ENCODE peak calls at places on chromosomes 5 and 9, in eight cellular contexts. Y, Z, H, T, A, E, P and K are unnamed samples.

GRCh38 chr9:97803167-97804058 is 49.6 kb upstream of the FOXE1 start:
- DNase-seq in E (peak; percentile 62), P (peak; percentile 77), Z (peak; percentile 9), H (peak; percentile 88), T (peak; percentile 74), Y (peak; percentile 92), A (no peak), K (peak; percentile 44)

GRCh38 chr5:149737355-149737754 is 7.2 kb downstream of the PPARGC1B start:
- DNase-seq in E (no peak), T (no peak), P (no peak), Z (no peak), A (no peak), Y (no peak), H (no peak), K (no peak)

GRCh38 chr9:107667269-107667681 is 177.7 kb upstream of the KLF4 start:
- DNase-seq in Z (no peak), H (no peak), E (no peak), Y (no peak), T (no peak), P (no peak), A (no peak), K (no peak)

GRCh38 chr9:134802201-134802795 is 78.3 kb upstream of the FCN2 start:
- DNase-seq in E (no peak), H (no peak), A (no peak), T (no peak), Y (no peak), P (no peak), Z (no peak), K (no peak)

GRCh38 chr9:4090491-4090890 is 209.4 kb downstream of the GLIS3 start:
- DNase-seq in Y (no peak), P (no peak), E (no peak), T (no peak), Z (no peak), H (no peak), A (no peak), K (no peak)

GRCh38 chr5:53032188-53032587 is 43.0 kb downstream of the ITGA2 start:
- DNase-seq in H (no peak), T (no peak), Y (no peak), Z (no peak), P (no peak), A (no peak), E (no peak), K (no peak)

GRCh38 chr9:134554750-134555655 is 86.6 kb upstream of the COL5A1 start:
- DNase-seq in P (no peak), A (peak; percentile 46), E (no peak), H (no peak), Z (no peak), T (no peak), Y (no peak), K (no peak)

GRCh38 chr5:77590347-77590746 is 48.2 kb downstream of the OTP start:
- DNase-seq in Y (peak; percentile 22), A (no peak), H (no peak), P (no peak), E (no peak), Z (no peak), T (no peak), K (no peak)

GRCh38 chr5:154276932-154277331 is 86.4 kb downstream of the GALNT10 start:
- DNase-seq in A (peak; percentile 87), P (peak; percentile 30), Y (no peak), H (no peak), Z (peak; percentile 88), E (no peak), T (peak; percentile 43), K (no peak)

GRCh38 chr9:74777136-74777879 is 110.4 kb downstream of the TRPM6 start:
- DNase-seq in E (peak; percentile 49), Z (peak; percentile 57), A (peak; percentile 26), T (peak; percentile 76), H (peak; percentile 69), Y (peak; percentile 51), P (peak; percentile 73), K (no peak)

GRCh38 chr9:131276107-131276888 is at the start of gene FAM78A:
- DNase-seq in T (no peak), P (peak; percentile 57), Z (no peak), E (peak; percentile 55), Y (no peak), H (peak; percentile 57), A (no peak), K (no peak)

DNA sequence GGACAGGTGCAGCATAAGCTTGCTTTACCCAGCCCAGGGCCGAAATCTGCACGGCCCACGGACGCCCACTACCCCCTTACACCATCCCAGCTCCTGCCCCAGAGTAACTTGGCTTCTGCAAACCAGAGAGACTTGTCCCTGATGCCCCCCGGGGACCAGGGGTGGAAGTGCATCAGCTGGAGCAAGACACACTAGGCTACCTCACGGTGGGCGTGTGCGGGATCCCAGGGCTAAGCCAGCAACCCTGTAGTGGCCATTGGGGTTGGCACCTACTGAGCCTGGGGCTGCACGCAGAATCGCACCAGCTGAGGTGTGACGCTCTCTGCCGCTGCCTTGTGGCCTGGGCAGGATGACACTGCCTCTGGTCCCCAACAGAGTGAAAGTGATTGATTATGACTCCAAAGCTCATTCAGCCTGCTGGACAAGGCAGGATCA is 6.1 kb upstream of the ZNF79 start:
- DNase-seq in H (no peak), Z (no peak), P (no peak), A (no peak), E (peak; percentile 43), T (no peak), Y (peak; percentile 34), K (no peak)
- TF ChIP-seq CTCF in H (no peak), Z (peak; percentile 47), P (no peak), A (peak; percentile 25), E (peak; percentile 27), T (no peak), Y (peak; percentile 26), K (no peak)

DNA sequence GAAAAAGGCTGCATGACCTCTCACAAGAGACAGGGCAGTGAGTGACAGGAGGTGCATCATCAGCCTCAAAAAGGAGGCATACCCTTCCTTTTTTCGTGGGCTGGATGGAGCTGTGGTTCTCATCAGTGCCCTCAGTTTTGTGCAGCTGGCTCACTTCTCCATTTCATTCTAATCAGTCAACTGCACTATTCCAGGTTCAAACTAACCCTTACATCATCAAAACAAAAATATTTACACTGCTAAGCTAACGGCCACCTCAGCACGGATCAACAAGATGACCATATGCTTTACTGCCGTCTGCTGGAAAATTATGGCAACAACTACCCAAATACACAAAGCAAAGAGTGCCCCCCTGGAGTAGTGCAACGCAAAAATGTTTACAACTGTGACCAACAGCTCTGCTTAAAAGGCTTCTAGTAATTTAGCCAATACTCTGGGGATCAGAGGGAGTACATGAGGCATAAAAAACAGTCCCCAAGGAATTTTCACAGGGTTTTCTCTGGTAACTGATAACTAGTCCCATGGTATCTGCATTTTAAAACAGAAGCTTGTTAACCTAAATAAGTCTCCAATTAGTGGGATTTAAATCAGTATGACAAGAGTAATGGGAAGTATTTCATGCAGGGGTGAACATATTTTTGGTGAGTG is 10.8 kb downstream of the KCNV2 start:
- DNase-seq in A (peak; percentile 36), E (peak; percentile 17), Y (peak; percentile 22), P (no peak), Z (peak; percentile 68), T (no peak), H (no peak), K (peak; percentile 52)
- TF ChIP-seq CTCF in A (peak; percentile 68), E (peak; percentile 58), Y (peak; percentile 61), P (peak; percentile 29), Z (peak; percentile 86), T (peak; percentile 28), H (peak; percentile 49), K (peak; percentile 97)

GRCh38 chr9:111597852-111598729 is 1.4 kb downstream of the PTGR1 start:
- DNase-seq in A (no peak), Y (peak; percentile 68), Z (peak; percentile 53), E (peak; percentile 20), P (peak; percentile 71), T (peak; percentile 76), H (peak; percentile 69), K (no peak)
- TF ChIP-seq CTCF in A (peak; percentile 64), Y (peak; percentile 55), Z (peak; percentile 81), E (peak; percentile 42), P (peak; percentile 72), T (peak; percentile 76), H (peak; percentile 65), K (peak; percentile 69)

GRCh38 chr5:10201223-10201868 is 48.3 kb downstream of the ATPSCKMT start:
- DNase-seq in A (peak; percentile 11), H (no peak), P (no peak), E (no peak), T (no peak), Z (no peak), Y (no peak), K (no peak)
- TF ChIP-seq CTCF in A (peak; percentile 76), H (no peak), P (no peak), E (no peak), T (no peak), Z (peak; percentile 62), Y (no peak), K (peak; percentile 28)

DNA sequence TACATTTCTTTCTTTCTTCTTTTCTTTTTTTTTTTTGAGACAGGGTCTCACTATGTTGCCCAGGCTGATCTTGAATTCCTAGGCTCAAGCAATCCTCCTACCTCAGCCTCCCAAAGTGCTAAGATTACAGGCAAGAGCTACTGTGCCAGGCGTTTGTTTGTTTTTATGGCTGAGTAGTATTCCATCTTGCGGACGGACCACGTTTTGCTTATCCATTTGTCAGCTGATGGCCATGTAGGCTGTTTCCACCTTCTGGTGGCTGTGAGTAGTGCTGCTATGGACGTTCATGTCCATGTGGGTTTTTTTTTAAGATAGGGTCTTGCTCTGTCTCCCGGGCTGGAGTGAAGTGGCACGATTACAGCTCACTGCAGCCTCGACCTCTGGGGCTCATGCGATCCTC is 2.5 kb downstream of the DOK3 start:
- DNase-seq in Y (no peak), T (no peak), P (no peak), H (no peak), Z (peak; percentile 45), E (no peak), A (no peak), K (no peak)
- TF ChIP-seq CTCF in Y (peak; percentile 7), T (no peak), P (no peak), H (no peak), Z (peak; percentile 56), E (no peak), A (peak; percentile 8), K (no peak)

GRCh38 chr9:93237535-93237934 is 53.6 kb downstream of the WNK2 start:
- DNase-seq in E (no peak), Z (no peak), P (no peak), Y (no peak), A (no peak), T (no peak), H (no peak), K (no peak)

GRCh38 chr9:93239526-93239925 is 55.6 kb downstream of the WNK2 start:
- DNase-seq in H (no peak), E (no peak), Y (no peak), T (no peak), Z (no peak), A (no peak), P (no peak), K (no peak)

GRCh38 chr9:93240891-93241334 is 57.0 kb downstream of the WNK2 start:
- DNase-seq in A (no peak), Z (no peak), Y (no peak), P (no peak), E (no peak), H (no peak), T (no peak), K (no peak)

GRCh38 chr9:93236541-93237206 is 52.7 kb downstream of the WNK2 start:
- DNase-seq in Y (no peak), P (no peak), A (no peak), E (no peak), Z (no peak), T (no peak), H (no peak), K (no peak)

DNA sequence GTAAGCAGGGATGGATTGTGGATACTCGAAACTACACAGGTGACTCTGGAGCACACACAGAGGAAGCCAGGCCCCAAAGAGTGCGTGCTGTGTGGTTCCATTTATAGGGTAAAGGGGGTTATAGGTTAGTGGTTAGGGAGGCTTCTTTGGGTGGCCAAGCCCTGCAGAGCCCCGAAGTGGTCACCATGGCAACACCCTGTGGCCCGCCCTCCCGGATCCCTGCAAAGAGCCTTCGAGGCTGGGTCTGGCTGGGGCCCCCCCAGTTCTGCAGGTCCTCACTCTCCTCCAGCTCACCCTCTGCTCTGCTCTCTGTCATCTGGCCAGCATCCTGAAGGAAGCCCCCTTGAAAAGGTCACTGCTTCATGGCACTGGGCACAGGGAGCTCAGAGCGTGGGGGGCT is 55.0 kb downstream of the WNK2 start:
- DNase-seq in H (no peak), P (no peak), T (no peak), E (no peak), Z (no peak), Y (no peak), A (no peak), K (no peak)
- TF ChIP-seq CTCF in H (no peak), P (no peak), T (no peak), E (no peak), Z (no peak), Y (no peak), A (no peak), K (no peak)